ENCODE peak calls at places on chromosomes 4 and X, in five cellular contexts. K, D, P, A and R are unnamed samples.
A peak's percentile ranks its signal among the peaks of the same experiment; 100 is the strongest.

GRCh38 chrX:23784487-23785301 is 1.7 kb downstream of the SAT1 start:
- DNase-seq in K (no peak), D (peak; percentile 81), P (no peak), A (no peak), R (no peak)

GRCh38 chr4:138445098-138445497 is 202.9 kb upstream of the SLC7A11 start:
- DNase-seq in K (no peak), D (no peak), P (peak; percentile 41), A (no peak), R (no peak)

GRCh38 chr4:94577136-94577535 is 125.4 kb downstream of the PDLIM5 start:
- DNase-seq in K (peak; percentile 42), D (peak; percentile 76), P (no peak), A (no peak), R (no peak)

GRCh38 chrX:149571770-149572169 is 15.5 kb downstream of the MAGEA9B start:
- DNase-seq in K (no peak), D (no peak), P (no peak), A (no peak), R (no peak)

GRCh38 chr4:141686146-141686775 is 49.9 kb downstream of the IL15 start:
- DNase-seq in K (no peak), D (peak; percentile 85), P (no peak), A (no peak), R (no peak)

GRCh38 chr4:77600521-77601451 is 4.8 kb upstream of the CXCL13 start:
- DNase-seq in K (peak; percentile 16), D (peak; percentile 51), P (no peak), A (no peak), R (peak; percentile 27)

GRCh38 chrX:16042980-16043379 is 80.4 kb upstream of the GRPR start:
- DNase-seq in K (peak; percentile 60), D (no peak), P (no peak), A (no peak), R (no peak)

GRCh38 chr4:150682126-150682525 is 100.2 kb downstream of the MAB21L2 start:
- DNase-seq in K (no peak), D (no peak), P (no peak), A (no peak), R (no peak)

GRCh38 chr4:94957030-94957429 is 199.3 kb downstream of the BMPR1B start:
- DNase-seq in K (no peak), D (no peak), P (no peak), A (no peak), R (no peak)

GRCh38 chr4:141275834-141276233 is 55.1 kb downstream of the ZNF330 start:
- DNase-seq in K (no peak), D (peak; percentile 88), P (peak; percentile 66), A (no peak), R (no peak)

GRCh38 chrX:23118890-23119527 is 119.2 kb downstream of the DDX53 start:
- DNase-seq in K (no peak), D (no peak), P (no peak), A (no peak), R (no peak)

GRCh38 chrX:16348286-16348685 is 181.0 kb downstream of the MAGEB17 start:
- DNase-seq in K (no peak), D (no peak), P (no peak), A (no peak), R (no peak)

GRCh38 chr4:1512738-1513660 is 106.8 kb upstream of the NKX1-1 start:
- DNase-seq in K (peak; percentile 52), D (peak; percentile 14), P (no peak), A (peak; percentile 63), R (no peak)

GRCh38 chr4:8236141-8236919 is 33.2 kb upstream of the HTRA3 start:
- DNase-seq in K (no peak), D (no peak), P (no peak), A (no peak), R (no peak)

GRCh38 chr4:20193522-20193902 is 58.2 kb upstream of the SLIT2 start:
- DNase-seq in K (no peak), D (peak; percentile 39), P (no peak), A (no peak), R (no peak)

GRCh38 chr4:180909279-180909678 is 1333.9 kb upstream of the TENM3 start:
- DNase-seq in K (no peak), D (no peak), P (no peak), A (no peak), R (peak; percentile 6)

GRCh38 chr4:92234393-92235176 is 69.2 kb upstream of the GRID2 start:
- DNase-seq in K (no peak), D (peak; percentile 100), P (peak; percentile 93), A (no peak), R (no peak)

GRCh38 chr4:173319696-173320095 is 14.5 kb downstream of the HMGB2 start:
- DNase-seq in K (no peak), D (peak; percentile 79), P (no peak), A (no peak), R (no peak)

GRCh38 chr4:120865985-120866384 is 56.5 kb downstream of the PRDM5 start:
- DNase-seq in K (peak; percentile 9), D (no peak), P (no peak), A (no peak), R (no peak)

GRCh38 chrX:21975827-21976226 is 35.3 kb downstream of the SMS start:
- DNase-seq in K (no peak), D (peak; percentile 80), P (no peak), A (no peak), R (no peak)

GRCh38 chr4:181909368-181909767 is 333.8 kb upstream of the TENM3 start:
- DNase-seq in K (no peak), D (peak; percentile 33), P (peak; percentile 28), A (no peak), R (no peak)

GRCh38 chr4:147617841-147618421 is 734 bp downstream of the TMEM184C start:
- DNase-seq in K (no peak), D (no peak), P (no peak), A (no peak), R (no peak)

GRCh38 chrX:51332188-51332942 is at the start of gene NUDT10:
- DNase-seq in K (peak; percentile 83), D (peak; percentile 31), P (no peak), A (peak; percentile 43), R (no peak)

GRCh38 chrX:39756086-39756883 is 341.5 kb downstream of the BCOR start:
- DNase-seq in K (no peak), D (no peak), P (no peak), A (no peak), R (no peak)

DNA sequence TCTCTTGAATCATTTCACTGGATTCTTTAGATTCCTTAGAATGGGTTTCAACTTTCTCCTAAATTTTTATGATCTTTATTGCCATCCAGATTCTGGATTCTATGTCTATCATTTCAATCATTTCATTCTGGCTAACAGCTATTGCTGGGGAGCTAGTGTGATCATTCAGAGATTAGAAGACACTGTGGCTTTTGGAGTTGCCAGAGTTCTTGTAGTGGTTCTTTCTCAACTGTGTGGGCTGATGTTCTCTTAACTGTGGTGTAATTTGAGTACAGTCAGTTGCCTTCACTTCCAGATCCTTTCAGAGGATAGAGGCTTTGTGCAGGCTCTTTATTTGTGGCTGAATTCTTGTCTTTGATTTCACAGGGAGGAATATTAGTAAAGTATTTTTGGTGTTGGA is 12.1 kb upstream of the CSN2 start:
- DNase-seq in K (no peak), D (peak; percentile 23), P (no peak), A (no peak), R (no peak)
- H3K4me3 ChIP-seq in K (no peak overlapping the region), D (no peak overlapping the region), P (no peak overlapping the region), A (no peak overlapping the region), R (no peak overlapping the region)

DNA sequence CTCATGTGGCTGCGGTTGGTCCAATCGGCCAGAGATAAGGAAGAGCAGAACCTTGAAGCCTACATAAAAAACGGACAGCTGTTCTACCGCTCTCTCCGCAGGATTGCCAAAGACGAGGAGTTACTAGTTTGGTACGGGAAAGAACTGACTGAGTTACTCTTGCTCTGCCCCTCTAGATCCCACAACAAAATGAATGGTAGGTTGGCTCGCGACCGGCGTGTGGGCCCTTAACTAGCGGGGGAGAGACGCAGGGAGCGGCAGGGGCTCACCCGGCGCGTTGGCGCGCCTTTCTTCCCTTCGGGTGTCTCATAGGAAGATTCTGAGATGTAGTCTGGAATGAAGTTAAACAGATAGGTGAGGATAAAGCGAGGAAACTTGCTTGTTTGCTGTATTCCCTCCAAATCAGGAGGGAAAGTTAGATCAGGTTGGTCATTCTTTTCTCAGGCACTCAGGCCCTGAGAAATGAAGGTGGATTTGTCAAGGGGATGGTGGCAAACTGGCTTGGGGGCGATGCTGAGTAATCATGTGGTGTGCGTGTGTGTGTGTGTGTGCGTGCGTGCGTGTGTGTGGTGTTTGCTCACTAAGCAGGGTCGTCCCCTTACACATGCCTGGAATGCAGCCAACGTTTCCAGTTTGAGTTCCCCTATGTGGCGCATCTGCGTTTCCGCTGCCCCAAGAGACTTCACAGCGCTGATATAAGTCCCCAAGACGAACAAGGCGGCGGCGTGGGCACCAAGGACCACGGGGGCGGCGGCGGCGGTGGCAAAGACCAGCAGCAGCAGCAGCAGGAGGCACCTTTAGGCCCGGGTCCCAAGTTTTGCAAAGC is 4.2 kb downstream of the PRDM8 start:
- DNase-seq in K (no peak), D (peak; percentile 54), P (no peak), A (no peak), R (no peak)
- H3K4me3 ChIP-seq in K (peak overlapping the region; percentile 6), D (peak overlapping the region; percentile 59), P (peak overlapping the region; percentile 63), A (peak overlapping the region; percentile 57), R (no peak overlapping the region)

GRCh38 chr4:143344011-143344410 is 7.3 kb downstream of the GAB1 start:
- DNase-seq in K (no peak), D (no peak), P (no peak), A (no peak), R (no peak)

GRCh38 chr4:143338313-143338712 is 1.6 kb downstream of the GAB1 start:
- DNase-seq in K (no peak), D (no peak), P (no peak), A (no peak), R (no peak)

GRCh38 chr4:143343276-143343831 is 6.7 kb downstream of the GAB1 start:
- DNase-seq in K (no peak), D (no peak), P (no peak), A (no peak), R (no peak)

GRCh38 chr4:143339497-143339896 is 2.8 kb downstream of the GAB1 start:
- DNase-seq in K (no peak), D (no peak), P (no peak), A (no peak), R (no peak)

DNA sequence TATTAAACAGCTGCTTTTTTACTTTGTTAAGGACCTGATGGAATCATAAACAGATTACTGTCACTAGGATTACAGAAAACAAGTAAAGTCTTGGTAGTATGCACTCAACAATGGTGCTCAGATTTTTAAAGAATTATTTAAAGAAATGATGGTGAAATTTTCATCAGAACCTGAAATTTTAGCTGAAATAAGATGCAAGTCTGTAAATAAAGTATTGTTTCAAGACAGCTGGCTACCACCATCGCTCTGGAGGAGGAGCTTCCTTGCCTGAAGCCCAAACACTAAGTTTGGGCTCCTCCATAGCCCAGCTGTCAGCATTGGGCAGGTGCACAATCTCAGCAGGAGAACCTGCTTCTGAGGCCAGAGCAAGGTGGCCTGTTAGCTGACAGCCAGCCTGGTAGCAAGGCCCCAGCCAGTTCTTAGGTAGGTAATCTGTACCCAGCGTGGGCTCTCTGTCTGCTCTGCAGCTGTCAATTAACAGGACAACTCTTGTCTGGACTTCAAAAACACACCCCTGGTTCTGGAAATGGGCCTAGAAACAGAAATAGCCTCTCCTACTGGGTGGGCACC is 4.6 kb downstream of the GAB1 start:
- DNase-seq in K (no peak), D (no peak), P (no peak), A (no peak), R (no peak)
- H3K4me3 ChIP-seq in K (no peak overlapping the region), D (no peak overlapping the region), P (no peak overlapping the region), A (no peak overlapping the region), R (no peak overlapping the region)

DNA sequence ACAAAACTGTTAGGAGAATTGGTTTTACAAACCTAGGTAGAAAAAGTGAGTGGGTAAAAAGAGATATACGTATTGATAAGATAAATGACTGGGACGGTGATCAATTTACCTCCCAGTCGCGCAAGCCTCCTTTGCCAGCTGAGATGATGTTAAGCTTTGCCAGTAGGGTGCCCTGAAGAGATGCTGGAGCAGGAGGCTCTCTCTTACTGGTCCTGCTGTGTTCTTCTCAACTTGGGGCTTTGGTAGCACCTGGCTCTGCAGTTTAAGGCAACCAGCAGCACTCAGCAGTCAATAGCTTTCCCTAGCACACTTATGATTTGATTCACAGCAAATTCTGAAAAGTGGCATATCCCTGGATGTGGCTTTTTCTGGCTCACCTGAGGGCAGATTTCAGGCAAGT is 1461.7 kb downstream of the ADGRL3 start:
- DNase-seq in K (no peak), D (no peak), P (no peak), A (no peak), R (no peak)
- H3K4me3 ChIP-seq in K (no peak overlapping the region), D (no peak overlapping the region), P (no peak overlapping the region), A (no peak overlapping the region), R (no peak overlapping the region)